ENCODE peak calls at places on chromosome 3, in eight cellular contexts. A is psoas muscle, Q is cardiac fibroblast, H is OCI-LY7, Y is cardiac muscle cell, G is astrocyte of the spinal cord, L is neural progenitor cell, K is esophagus squamous epithelium. C is an unnamed sample.

GRCh38 chr3:31230425-31230824 is 302.3 kb upstream of the STT3B start:
- DNase-seq in A (no peak), Q (no peak), H (no peak), Y (no peak), G (no peak), L (no peak), K (no peak), C (no peak)

GRCh38 chr3:115713247-115713646 is 89.9 kb downstream of the GAP43 start:
- DNase-seq in A (peak; percentile 13), Q (no peak), H (no peak), Y (peak; percentile 29), G (peak; percentile 38), L (no peak), K (no peak), C (no peak)

GRCh38 chr3:170753421-170754344 is 116.3 kb downstream of the RPL22L1 start:
- DNase-seq in A (no peak), Q (peak; percentile 89), H (no peak), Y (peak; percentile 40), G (peak; percentile 39), L (no peak), K (no peak), C (no peak)

GRCh38 chr3:66367979-66368378 is 132.8 kb downstream of the LRIG1 start:
- DNase-seq in A (no peak), Q (no peak), H (no peak), Y (no peak), G (no peak), L (no peak), K (no peak), C (no peak)

GRCh38 chr3:9102240-9102841 is 139.1 kb upstream of the RAD18 start:
- DNase-seq in A (no peak), Q (no peak), H (no peak), Y (no peak), G (no peak), L (peak; percentile 92), K (no peak), C (no peak)

GRCh38 chr3:148315756-148316155 is 381.9 kb upstream of the AGTR1 start:
- DNase-seq in A (no peak), Q (peak; percentile 23), H (no peak), Y (no peak), G (no peak), L (no peak), K (no peak), C (no peak)

GRCh38 chr3:5285439-5285838 is 97.9 kb downstream of the EDEM1 start:
- DNase-seq in A (no peak), Q (no peak), H (no peak), Y (no peak), G (no peak), L (no peak), K (no peak), C (no peak)

GRCh38 chr3:46960081-46960701 is 16.4 kb downstream of the CCDC12 start:
- DNase-seq in A (no peak), Q (peak; percentile 78), H (no peak), Y (peak; percentile 53), G (peak; percentile 70), L (peak; percentile 47), K (no peak), C (no peak)

GRCh38 chr3:42500091-42500490 is 2.4 kb upstream of the VIPR1 start:
- DNase-seq in A (no peak), Q (no peak), H (no peak), Y (no peak), G (no peak), L (no peak), K (no peak), C (no peak)

GRCh38 chr3:49805367-49805782 is 2.3 kb downstream of the INKA1 start:
- DNase-seq in A (peak; percentile 87), Q (peak; percentile 96), H (peak; percentile 86), Y (peak; percentile 98), G (peak; percentile 38), L (no peak), K (no peak), C (peak; percentile 75)

GRCh38 chr3:197281849-197282248 is 16.6 kb downstream of the DLG1 start:
- DNase-seq in A (no peak), Q (no peak), H (no peak), Y (no peak), G (no peak), L (no peak), K (no peak), C (no peak)

DNA sequence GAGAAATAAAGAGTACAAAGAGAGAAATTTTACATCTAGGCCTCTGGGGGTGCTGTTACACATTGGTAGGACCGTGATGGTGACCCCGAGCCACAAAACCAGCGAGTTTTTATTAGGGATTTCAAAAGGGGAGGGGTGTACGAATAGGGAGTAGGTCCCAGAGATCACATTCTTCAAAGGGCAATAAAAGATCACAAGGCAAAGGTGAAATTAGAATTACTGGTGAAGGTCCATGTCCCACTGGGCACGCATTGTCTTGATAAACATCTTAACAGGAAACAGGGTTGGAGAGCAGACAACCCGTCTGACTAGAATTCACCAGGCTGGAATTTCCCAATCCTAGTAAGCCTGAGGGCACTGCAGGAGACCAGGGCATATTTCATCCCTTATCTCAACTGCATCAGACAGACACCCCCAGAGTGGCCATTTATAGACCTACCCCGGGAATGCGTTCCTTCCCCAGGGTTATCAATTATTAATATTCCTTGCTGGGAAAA is 4.3 kb downstream of the IRAK2 start:
- DNase-seq in A (no peak), Q (no peak), H (no peak), Y (no peak), G (no peak), L (no peak), K (no peak), C (peak; percentile 14)
- TF ChIP-seq CTCF in A (no peak), Q (no peak), H (peak; percentile 68), Y (peak; percentile 18), G (no peak), L (peak; percentile 33), K (no peak), C (no peak)

GRCh38 chr3:71294919-71295318 is 288.6 kb downstream of the FOXP1 start:
- DNase-seq in A (no peak), Q (no peak), H (no peak), Y (no peak), G (no peak), L (no peak), K (no peak), C (no peak)
- H3K4me3 ChIP-seq in A (no peak overlapping the region), Q (no peak overlapping the region), H (no peak overlapping the region), Y (no peak overlapping the region), G (no peak overlapping the region), L (no peak overlapping the region), K (no peak overlapping the region), C (no peak overlapping the region)

GRCh38 chr3:62203561-62203960 is 169.8 kb downstream of the FEZF2 start:
- DNase-seq in A (no peak), Q (no peak), H (no peak), Y (no peak), G (no peak), L (no peak), K (no peak), C (no peak)

GRCh38 chr3:62199126-62199525 is 174.2 kb downstream of the FEZF2 start:
- DNase-seq in A (no peak), Q (no peak), H (no peak), Y (no peak), G (no peak), L (no peak), K (no peak), C (no peak)

GRCh38 chr3:62197613-62198012 is 175.7 kb downstream of the FEZF2 start:
- DNase-seq in A (no peak), Q (no peak), H (no peak), Y (no peak), G (no peak), L (no peak), K (no peak), C (no peak)

GRCh38 chr3:62203152-62203551 is 170.2 kb downstream of the FEZF2 start:
- DNase-seq in A (no peak), Q (no peak), H (no peak), Y (no peak), G (no peak), L (no peak), K (no peak), C (no peak)

GRCh38 chr3:62201438-62202035 is 171.8 kb downstream of the FEZF2 start:
- DNase-seq in A (no peak), Q (peak; percentile 63), H (peak; percentile 23), Y (peak; percentile 54), G (peak; percentile 23), L (peak; percentile 49), K (no peak), C (peak; percentile 13)
- TF ChIP-seq CTCF in A (peak; percentile 39), Q (peak; percentile 45), H (peak; percentile 88), Y (peak; percentile 60), G (peak; percentile 34), L (peak; percentile 84), K (peak; percentile 56), C (peak; percentile 78)

DNA sequence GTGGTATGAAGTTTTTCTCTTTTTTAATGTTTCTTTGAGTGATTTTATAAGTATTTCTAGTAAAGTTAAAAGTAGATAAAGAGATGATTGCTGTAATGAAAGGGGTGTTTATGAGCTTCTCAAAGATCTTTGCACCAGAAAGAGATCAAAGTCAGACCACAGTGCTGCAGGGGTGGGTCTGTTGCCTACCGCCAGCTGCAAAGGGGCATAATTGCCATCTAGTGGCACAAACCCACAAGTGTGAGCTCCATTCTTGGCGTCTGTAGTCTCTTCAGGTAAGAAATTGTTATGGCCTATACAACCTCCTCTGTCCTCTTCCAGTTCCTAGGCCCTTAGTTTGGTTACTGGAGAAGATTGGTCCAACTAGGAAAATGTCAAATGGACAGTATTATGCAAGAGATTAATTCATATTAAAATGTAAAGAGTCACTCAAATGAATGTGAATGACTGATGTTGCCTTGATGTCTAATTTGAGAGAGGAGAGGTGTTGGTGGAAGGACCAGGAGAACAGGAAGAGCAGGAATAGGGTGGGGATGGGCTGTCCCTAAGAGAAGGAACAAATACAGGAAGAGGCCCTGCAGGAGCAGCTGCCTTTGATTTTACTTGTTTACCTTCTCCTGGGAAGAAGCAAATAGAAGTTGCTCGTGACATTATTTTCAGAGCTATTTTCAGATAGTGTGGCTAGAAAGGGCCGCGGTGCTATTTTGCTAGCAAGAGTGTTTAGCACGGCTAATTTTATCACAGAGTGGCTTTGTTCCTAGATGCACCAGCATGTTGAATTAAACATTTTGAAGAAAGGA is 53.0 kb upstream of the GSK3B start:
- DNase-seq in A (no peak), Q (no peak), H (peak; percentile 54), Y (no peak), G (no peak), L (peak; percentile 19), K (no peak), C (peak; percentile 95)
- H3K4me3 ChIP-seq in A (no peak overlapping the region), Q (no peak overlapping the region), H (no peak overlapping the region), Y (no peak overlapping the region), G (no peak overlapping the region), L (no peak overlapping the region), K (no peak overlapping the region), C (peak overlapping the region; percentile 20)

C was measured in LNCaP clone FGC.